ENCODE peak calls at places on chromosomes 12 and 14, in eight cellular contexts. A is A549, C is H1, E is GM12878, O is endothelial cell of umbilical vein, L is HCT116, H is HepG2, X is K562. W is an unnamed sample.

GRCh38 chr12:47808574-47809380 is 10.9 kb downstream of the HDAC7 start:
- DNase-seq in X (peak; percentile 65), A (no peak), O (peak; percentile 60), L (no peak), H (no peak), C (no peak), E (no peak), W (peak; percentile 88)

GRCh38 chr14:75174066-75174465 is 2.3 kb downstream of the TMED10 start:
- DNase-seq in O (no peak), L (no peak), C (no peak), A (no peak), H (no peak), E (no peak), X (no peak), W (no peak)

GRCh38 chr12:2959508-2960431 is 573 bp downstream of the TEAD4 start:
- DNase-seq in L (no peak), C (no peak), A (peak; percentile 67), E (no peak), X (peak; percentile 54), H (peak; percentile 21), O (peak; percentile 72), W (no peak)

GRCh38 chr14:41873379-41874034 is 266.8 kb downstream of the LRFN5 start:
- DNase-seq in C (no peak), E (no peak), X (no peak), O (no peak), A (no peak), H (no peak), L (no peak), W (no peak)

GRCh38 chr14:37622231-37622923 is 26.9 kb downstream of the TTC6 start:
- DNase-seq in L (no peak), O (peak; percentile 47), H (no peak), X (no peak), E (no peak), A (no peak), C (no peak), W (no peak)

GRCh38 chr12:72191761-72192160 is 80.4 kb upstream of the TRHDE start:
- DNase-seq in A (no peak), C (no peak), L (no peak), X (no peak), O (no peak), H (no peak), E (no peak), W (no peak)

GRCh38 chr12:56581418-56582145 is 48.5 kb downstream of the BAZ2A start:
- DNase-seq in C (no peak), X (peak; percentile 67), O (peak; percentile 82), L (no peak), H (peak; percentile 54), E (peak; percentile 35), A (no peak), W (peak; percentile 96)

GRCh38 chr12:89883630-89884364 is 175.2 kb upstream of the ATP2B1 start:
- DNase-seq in L (no peak), X (no peak), A (no peak), E (no peak), C (peak; percentile 13), O (peak; percentile 65), H (no peak), W (no peak)

GRCh38 chr14:49679271-49679670 is 8.7 kb downstream of the POLE2 start:
- DNase-seq in A (no peak), H (no peak), O (no peak), E (no peak), C (no peak), L (no peak), X (no peak), W (no peak)

GRCh38 chr14:69716483-69717187 is 50.3 kb upstream of the SRSF5 start:
- DNase-seq in O (peak; percentile 87), A (no peak), H (no peak), C (no peak), L (no peak), X (no peak), E (no peak), W (peak; percentile 83)

GRCh38 chr14:97806871-97807270 is 1009.7 kb downstream of the VRK1 start:
- DNase-seq in X (no peak), A (no peak), C (no peak), O (no peak), H (no peak), E (no peak), L (no peak), W (no peak)

GRCh38 chr12:14901228-14901562 is 15.5 kb upstream of the MGP start:
- DNase-seq in X (no peak), E (no peak), C (no peak), H (no peak), A (peak; percentile 17), L (no peak), O (no peak), W (peak; percentile 15)

GRCh38 chr12:51188359-51189051 is 15.6 kb upstream of the TFCP2 start:
- DNase-seq in L (no peak), C (no peak), E (peak; percentile 60), O (no peak), X (no peak), H (no peak), A (no peak), W (no peak)

GRCh38 chr12:129716825-129717224 is 187.0 kb downstream of the TMEM132D start:
- DNase-seq in X (no peak), O (no peak), A (no peak), C (no peak), L (no peak), E (no peak), H (no peak), W (no peak)

GRCh38 chr12:6084261-6084968 is 40.1 kb downstream of the VWF start:
- DNase-seq in O (peak; percentile 63), E (no peak), H (no peak), C (no peak), L (peak; percentile 60), X (no peak), A (peak; percentile 57), W (no peak)

GRCh38 chr14:29486132-29486531 is 441.5 kb downstream of the PRKD1 start:
- DNase-seq in X (no peak), O (no peak), A (no peak), E (no peak), H (no peak), C (no peak), L (no peak), W (no peak)

DNA sequence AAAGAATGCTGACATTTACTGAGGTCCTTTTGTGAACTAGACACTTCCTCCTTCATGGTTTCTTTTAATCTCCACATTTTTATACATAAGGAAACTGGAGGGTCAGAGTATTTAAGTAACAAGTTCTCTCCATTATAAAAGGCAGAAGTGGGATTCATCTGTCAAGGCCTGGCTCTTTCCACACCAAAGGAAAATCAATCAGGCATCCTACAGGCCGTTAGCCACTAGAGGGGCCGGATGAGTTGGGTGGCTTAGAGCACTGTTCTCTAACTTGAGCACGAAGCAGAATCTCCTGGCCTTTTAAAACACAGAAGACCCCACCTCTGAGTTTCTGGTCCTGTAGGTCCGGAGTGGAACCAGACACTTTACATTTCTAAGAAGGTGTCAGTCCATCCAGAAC is 36.8 kb upstream of the NINJ2 start:
- DNase-seq in L (no peak), X (no peak), O (peak; percentile 36), H (peak; percentile 20), C (no peak), A (no peak), E (no peak), W (no peak)
- TF ChIP-seq CTCF in L (no peak), X (no peak), O (no peak), H (peak; percentile 44), C (peak; percentile 21), A (no peak), E (no peak), W (no peak)

DNA sequence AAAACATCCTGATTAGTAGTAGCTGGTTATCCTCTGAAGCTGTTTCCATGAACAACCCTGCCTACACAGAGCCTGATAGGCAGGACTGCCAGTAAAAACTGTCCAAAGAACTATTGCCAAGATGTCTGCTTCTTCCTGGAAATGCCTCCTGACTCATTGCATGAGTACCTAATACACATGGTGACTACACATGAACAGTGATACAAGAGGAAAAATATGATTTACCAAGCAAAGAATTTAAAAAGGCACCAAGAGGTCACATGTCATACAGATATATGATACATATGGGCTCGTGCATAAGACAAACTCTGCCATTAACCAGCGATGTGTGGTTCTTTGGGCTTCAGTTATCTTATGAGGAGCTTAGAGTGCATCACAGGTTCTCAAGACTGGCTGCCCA is 552.3 kb downstream of the SLC16A7 start:
- DNase-seq in E (no peak), O (peak; percentile 87), H (no peak), L (no peak), X (peak; percentile 74), C (no peak), A (peak; percentile 22), W (no peak)
- TF ChIP-seq MAX in E (no peak), O (no peak), H (no peak), L (no peak), X (no peak), C (no peak), A (no peak), W (no peak)

DNA sequence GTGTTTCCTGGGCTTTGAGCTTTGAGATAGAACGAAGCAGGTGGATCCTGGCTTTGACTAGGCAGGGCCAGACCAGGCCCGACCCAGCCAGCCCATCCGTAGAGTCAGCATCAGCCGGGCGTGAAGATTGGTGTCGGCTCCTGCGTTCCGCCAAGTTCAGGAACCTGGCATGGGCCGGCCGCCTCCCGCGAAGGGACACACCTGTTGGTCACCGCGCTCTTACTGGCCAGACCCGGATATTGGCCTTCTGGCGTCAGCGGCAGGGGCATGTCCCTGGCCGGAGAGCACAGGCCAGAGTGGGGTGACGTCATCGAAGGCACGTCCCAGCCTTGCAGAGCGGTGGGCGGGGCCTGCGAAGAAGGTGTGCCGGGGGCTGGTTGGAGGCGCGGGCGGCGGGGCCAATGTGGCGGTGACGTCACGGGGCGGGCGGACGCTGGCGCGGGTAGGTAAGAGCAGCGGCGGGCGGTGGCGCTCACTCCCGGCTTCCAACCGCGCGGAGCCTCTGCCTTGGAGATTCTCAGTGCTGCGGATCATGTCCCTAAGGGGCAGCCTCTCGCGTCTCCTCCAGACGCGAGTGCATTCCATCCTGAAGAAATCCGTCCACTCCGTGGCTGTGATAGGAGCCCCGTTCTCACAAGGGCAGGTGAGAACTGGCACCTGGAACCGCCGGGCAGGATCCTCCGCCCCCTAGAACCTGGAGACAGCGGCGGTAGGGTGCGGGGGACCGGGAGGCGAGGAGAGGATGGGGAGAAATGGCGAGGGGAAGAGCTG is at the start of gene ARG2:
- DNase-seq in H (peak; percentile 95), C (peak; percentile 91), L (peak; percentile 98), A (peak; percentile 96), E (peak; percentile 65), O (peak; percentile 96), X (peak; percentile 96), W (peak; percentile 87)
- TF ChIP-seq POLR2A in H (peak; percentile 86), C (peak; percentile 77), L (peak; percentile 46), A (no peak), E (peak; percentile 56), O (no peak), X (peak; percentile 74), W (no peak)

GRCh38 chr14:53963491-53964227 is 7.0 kb upstream of the BMP4 start:
- DNase-seq in C (no peak), L (no peak), A (peak; percentile 48), X (no peak), O (peak; percentile 44), E (no peak), H (no peak), W (no peak)
- TF ChIP-seq CTCF in C (peak; percentile 21), L (no peak), A (peak; percentile 20), X (no peak), O (peak; percentile 44), E (no peak), H (no peak), W (no peak)

GRCh38 chr14:55752580-55753365 is 172.8 kb downstream of the KTN1 start:
- DNase-seq in H (no peak), O (peak; percentile 93), E (no peak), C (no peak), L (no peak), A (peak; percentile 85), X (no peak), W (no peak)
- TF ChIP-seq MAX in H (no peak), O (no peak), E (no peak), C (no peak), L (no peak), A (peak; percentile 69), X (no peak), W (no peak)